ENCODE peak calls at places on chromosome 18, in eight cellular contexts. R, K, Z, F, X, L, N and P are unnamed samples.

GRCh38 chr18:9101730-9102390 is 639 bp upstream of the NDUFV2 start:
- DNase-seq in R (peak; percentile 33), K (peak; percentile 72), Z (peak; percentile 87), F (peak; percentile 66), X (no peak), L (peak; percentile 58), N (no peak), P (peak; percentile 64)

GRCh38 chr18:61569176-61569892 is 236.1 kb downstream of the CDH20 start:
- DNase-seq in R (peak; percentile 32), K (peak; percentile 46), Z (peak; percentile 92), F (peak; percentile 82), X (no peak), L (no peak), N (no peak), P (no peak)

GRCh38 chr18:35389095-35389618 is 12.0 kb upstream of the ZNF396 start:
- DNase-seq in R (no peak), K (no peak), Z (peak; percentile 62), F (no peak), X (no peak), L (no peak), N (no peak), P (no peak)

GRCh38 chr18:2857491-2858063 is 10.8 kb downstream of the EMILIN2 start:
- DNase-seq in R (no peak), K (no peak), Z (peak; percentile 80), F (no peak), X (peak; percentile 91), L (no peak), N (no peak), P (no peak)

GRCh38 chr18:832085-832681 is 20.1 kb upstream of the YES1 start:
- DNase-seq in R (no peak), K (no peak), Z (no peak), F (no peak), X (peak; percentile 49), L (no peak), N (no peak), P (no peak)

GRCh38 chr18:64254399-64255093 is 105.7 kb upstream of the LINC00305 start:
- DNase-seq in R (no peak), K (no peak), Z (no peak), F (no peak), X (no peak), L (no peak), N (no peak), P (no peak)

GRCh38 chr18:8963876-8964275 is 138.6 kb upstream of the NDUFV2 start:
- DNase-seq in R (no peak), K (no peak), Z (no peak), F (no peak), X (no peak), L (no peak), N (no peak), P (no peak)

GRCh38 chr18:70422061-70422965 is 133.5 kb downstream of the SOCS6 start:
- DNase-seq in R (no peak), K (peak; percentile 62), Z (peak; percentile 98), F (peak; percentile 99), X (no peak), L (no peak), N (peak; percentile 9), P (no peak)

GRCh38 chr18:4573735-4574134 is 118.6 kb upstream of the DLGAP1 start:
- DNase-seq in R (no peak), K (no peak), Z (no peak), F (no peak), X (no peak), L (no peak), N (no peak), P (no peak)

GRCh38 chr18:22504665-22505064 is 87.0 kb upstream of the CTAGE1 start:
- DNase-seq in R (no peak), K (no peak), Z (peak; percentile 25), F (peak; percentile 69), X (no peak), L (no peak), N (no peak), P (no peak)